ENCODE peak calls at places on chromosomes 5 and 9, in four cellular contexts. One of them, this sample, is unnamed.

GRCh38 chr9:125472562-125472925 is 210.9 kb downstream of the GAPVD1 start:
- DNase-seq in hypothalamus: no peak
- DNase-seq in effector memory CD4-positive, alpha-beta T cell: no peak
- DNase-seq in NCI-H1105: no peak
- DNase-seq in this sample: no peak

GRCh38 chr5:78550891-78551290 is 97.7 kb downstream of the LHFPL2 start:
- DNase-seq in hypothalamus: no peak
- DNase-seq in effector memory CD4-positive, alpha-beta T cell: no peak
- DNase-seq in NCI-H1105: no peak
- DNase-seq in this sample: no peak

GRCh38 chr5:132744659-132745058 is 2.6 kb upstream of the CCNI2 start:
- DNase-seq in hypothalamus: no peak
- DNase-seq in effector memory CD4-positive, alpha-beta T cell: no peak
- DNase-seq in NCI-H1105: no peak
- DNase-seq in this sample: no peak

GRCh38 chr5:80010754-80011392 is 19.8 kb upstream of the MTX3 start:
- DNase-seq in hypothalamus: no peak
- DNase-seq in effector memory CD4-positive, alpha-beta T cell: no peak
- DNase-seq in NCI-H1105: no peak
- DNase-seq in this sample: no peak

GRCh38 chr5:139654875-139655491 is 6.8 kb downstream of the CXXC5 start:
- DNase-seq in hypothalamus: peak
- DNase-seq in effector memory CD4-positive, alpha-beta T cell: no peak
- DNase-seq in NCI-H1105: no peak
- DNase-seq in this sample: no peak

GRCh38 chr5:137269297-137269696 is 229.8 kb downstream of the SPOCK1 start:
- DNase-seq in hypothalamus: no peak
- DNase-seq in effector memory CD4-positive, alpha-beta T cell: no peak
- DNase-seq in NCI-H1105: no peak
- DNase-seq in this sample: no peak

GRCh38 chr9:93585695-93586094 is 9.3 kb downstream of the PHF2 start:
- DNase-seq in hypothalamus: no peak
- DNase-seq in effector memory CD4-positive, alpha-beta T cell: no peak
- DNase-seq in NCI-H1105: no peak
- DNase-seq in this sample: no peak

GRCh38 chr5:32278403-32278802 is 34.3 kb downstream of the MTMR12 start:
- DNase-seq in hypothalamus: no peak
- DNase-seq in effector memory CD4-positive, alpha-beta T cell: no peak
- DNase-seq in NCI-H1105: no peak
- DNase-seq in this sample: no peak

GRCh38 chr5:40436535-40437237 is 243.0 kb upstream of the PTGER4 start:
- DNase-seq in hypothalamus: no peak
- DNase-seq in effector memory CD4-positive, alpha-beta T cell: peak
- DNase-seq in NCI-H1105: no peak
- DNase-seq in this sample: no peak

GRCh38 chr5:122759310-122759709 is 15.6 kb upstream of the SNX2 start:
- DNase-seq in hypothalamus: no peak
- DNase-seq in effector memory CD4-positive, alpha-beta T cell: no peak
- DNase-seq in NCI-H1105: no peak
- DNase-seq in this sample: no peak

GRCh38 chr9:137240321-137240840 is 706 bp upstream of the TUBB4B start:
- DNase-seq in hypothalamus: peak
- DNase-seq in effector memory CD4-positive, alpha-beta T cell: peak
- DNase-seq in NCI-H1105: no peak
- DNase-seq in this sample: peak

GRCh38 chr9:2464624-2465023 is 157.0 kb upstream of the VLDLR start:
- DNase-seq in hypothalamus: no peak
- DNase-seq in effector memory CD4-positive, alpha-beta T cell: no peak
- DNase-seq in NCI-H1105: no peak
- DNase-seq in this sample: no peak

GRCh38 chr9:126763130-126763764 is 41.6 kb upstream of the ZBTB43 start:
- DNase-seq in hypothalamus: no peak
- DNase-seq in effector memory CD4-positive, alpha-beta T cell: no peak
- DNase-seq in NCI-H1105: no peak
- DNase-seq in this sample: no peak

GRCh38 chr5:133892774-133893173 is 75.7 kb downstream of the C5orf15 start:
- DNase-seq in hypothalamus: no peak
- DNase-seq in effector memory CD4-positive, alpha-beta T cell: no peak
- DNase-seq in NCI-H1105: no peak
- DNase-seq in this sample: no peak

GRCh38 chr5:143245929-143246561 is 157.4 kb downstream of the NR3C1 start:
- DNase-seq in hypothalamus: no peak
- DNase-seq in effector memory CD4-positive, alpha-beta T cell: no peak
- DNase-seq in NCI-H1105: no peak
- DNase-seq in this sample: no peak

GRCh38 chr5:159440948-159441347 is 110.7 kb upstream of the IL12B start:
- DNase-seq in hypothalamus: no peak
- DNase-seq in effector memory CD4-positive, alpha-beta T cell: no peak
- DNase-seq in NCI-H1105: no peak
- DNase-seq in this sample: no peak

GRCh38 chr5:37933586-37933985 is 93.7 kb upstream of the GDNF start:
- DNase-seq in hypothalamus: no peak
- DNase-seq in effector memory CD4-positive, alpha-beta T cell: no peak
- DNase-seq in NCI-H1105: no peak
- DNase-seq in this sample: no peak

GRCh38 chr5:127358782-127359181 is 68.2 kb downstream of the MEGF10 start:
- DNase-seq in hypothalamus: no peak
- DNase-seq in effector memory CD4-positive, alpha-beta T cell: no peak
- DNase-seq in NCI-H1105: no peak
- DNase-seq in this sample: no peak

GRCh38 chr5:161549106-161549505 is 2.6 kb upstream of the GABRB2 start:
- DNase-seq in hypothalamus: no peak
- DNase-seq in effector memory CD4-positive, alpha-beta T cell: no peak
- DNase-seq in NCI-H1105: no peak
- DNase-seq in this sample: no peak

GRCh38 chr5:11268894-11269293 is 507.9 kb upstream of the DAP start:
- DNase-seq in hypothalamus: no peak
- DNase-seq in effector memory CD4-positive, alpha-beta T cell: no peak
- DNase-seq in NCI-H1105: no peak
- DNase-seq in this sample: no peak

GRCh38 chr5:170057311-170057710 is 48.4 kb upstream of the FOXI1 start:
- DNase-seq in hypothalamus: no peak
- DNase-seq in effector memory CD4-positive, alpha-beta T cell: no peak
- DNase-seq in NCI-H1105: no peak
- DNase-seq in this sample: no peak

GRCh38 chr5:181241393-181241975 is 2.2 kb downstream of the RACK1 start:
- DNase-seq in hypothalamus: no peak
- DNase-seq in effector memory CD4-positive, alpha-beta T cell: no peak
- DNase-seq in NCI-H1105: no peak
- DNase-seq in this sample: no peak

GRCh38 chr5:36908544-36909260 is 32.1 kb downstream of the NIPBL start:
- DNase-seq in hypothalamus: no peak
- DNase-seq in effector memory CD4-positive, alpha-beta T cell: no peak
- DNase-seq in NCI-H1105: no peak
- DNase-seq in this sample: no peak

GRCh38 chr5:176884571-176884890 is 14.6 kb downstream of the HK3 start:
- DNase-seq in hypothalamus: no peak
- DNase-seq in effector memory CD4-positive, alpha-beta T cell: no peak
- DNase-seq in NCI-H1105: no peak
- DNase-seq in this sample: no peak

GRCh38 chr5:35813456-35813855 is 43.2 kb upstream of the IL7R start:
- DNase-seq in hypothalamus: no peak
- DNase-seq in effector memory CD4-positive, alpha-beta T cell: no peak
- DNase-seq in NCI-H1105: no peak
- DNase-seq in this sample: no peak

GRCh38 chr9:20940447-20941176 is 90.8 kb downstream of the HACD4 start:
- DNase-seq in hypothalamus: no peak
- DNase-seq in effector memory CD4-positive, alpha-beta T cell: no peak
- DNase-seq in NCI-H1105: no peak
- DNase-seq in this sample: no peak

GRCh38 chr9:108161520-108161919 is 672.0 kb upstream of the KLF4 start:
- DNase-seq in hypothalamus: no peak
- DNase-seq in effector memory CD4-positive, alpha-beta T cell: no peak
- DNase-seq in NCI-H1105: no peak
- DNase-seq in this sample: no peak

GRCh38 chr5:89037090-89037489 is 154.1 kb upstream of the MEF2C start:
- DNase-seq in hypothalamus: no peak
- DNase-seq in effector memory CD4-positive, alpha-beta T cell: no peak
- DNase-seq in NCI-H1105: no peak
- DNase-seq in this sample: no peak

GRCh38 chr5:140346348-140347221 is at the start of gene HBEGF:
- DNase-seq in hypothalamus: peak
- DNase-seq in effector memory CD4-positive, alpha-beta T cell: peak
- DNase-seq in NCI-H1105: peak
- DNase-seq in this sample: peak

GRCh38 chr5:165504716-165505115 is 1999.3 kb downstream of the MAT2B start:
- DNase-seq in hypothalamus: no peak
- DNase-seq in effector memory CD4-positive, alpha-beta T cell: no peak
- DNase-seq in NCI-H1105: no peak
- DNase-seq in this sample: no peak

GRCh38 chr5:40746703-40747102 is 9.1 kb downstream of the TTC33 start:
- DNase-seq in hypothalamus: no peak
- DNase-seq in effector memory CD4-positive, alpha-beta T cell: no peak
- DNase-seq in NCI-H1105: no peak
- DNase-seq in this sample: no peak

GRCh38 chr9:114348906-114349482 is 19.3 kb downstream of the ORM2 start:
- DNase-seq in hypothalamus: peak
- DNase-seq in effector memory CD4-positive, alpha-beta T cell: peak
- DNase-seq in NCI-H1105: peak
- DNase-seq in this sample: no peak

GRCh38 chr5:150119421-150120061 is 33.2 kb upstream of the CSF1R start:
- DNase-seq in hypothalamus: no peak
- DNase-seq in effector memory CD4-positive, alpha-beta T cell: no peak
- DNase-seq in NCI-H1105: no peak
- DNase-seq in this sample: no peak

GRCh38 chr9:90870646-90871326 is 69.2 kb downstream of the SYK start:
- DNase-seq in hypothalamus: peak
- DNase-seq in effector memory CD4-positive, alpha-beta T cell: no peak
- DNase-seq in NCI-H1105: no peak
- DNase-seq in this sample: no peak

GRCh38 chr5:179867476-179867875 is 8.9 kb upstream of the MRNIP start:
- DNase-seq in hypothalamus: no peak
- DNase-seq in effector memory CD4-positive, alpha-beta T cell: no peak
- DNase-seq in NCI-H1105: no peak
- DNase-seq in this sample: no peak

GRCh38 chr5:160169326-160169725 is 50.1 kb upstream of the PWWP2A start:
- DNase-seq in hypothalamus: no peak
- DNase-seq in effector memory CD4-positive, alpha-beta T cell: no peak
- DNase-seq in NCI-H1105: no peak
- DNase-seq in this sample: no peak

GRCh38 chr5:104513194-104513602 is 950.6 kb upstream of the NUDT12 start:
- DNase-seq in hypothalamus: no peak
- DNase-seq in effector memory CD4-positive, alpha-beta T cell: no peak
- DNase-seq in NCI-H1105: no peak
- DNase-seq in this sample: no peak

GRCh38 chr9:121949364-121949763 is 143.7 kb downstream of the TTLL11 start:
- DNase-seq in hypothalamus: no peak
- DNase-seq in effector memory CD4-positive, alpha-beta T cell: no peak
- DNase-seq in NCI-H1105: no peak
- DNase-seq in this sample: no peak

This sample was measured in NCI-H510A.